ENCODE peak calls at places on chromosomes 6 and 20, in seven cellular contexts. One of them, this sample, is unnamed.

GRCh38 chr6:38973178-38974057 is 75.2 kb upstream of the GLP1R start:
- DNase-seq in endodermal cell: no peak
- DNase-seq in CD4-positive, alpha-beta memory T cell: peak; percentile 7
- DNase-seq in lung: no peak
- DNase-seq in CD8-positive, alpha-beta T cell: no peak
- DNase-seq in bronchial epithelial cell: peak; percentile 96
- DNase-seq in body of pancreas: peak; percentile 34
- DNase-seq in this sample: peak; percentile 6

GRCh38 chr6:149088361-149088760 is 229.2 kb upstream of the TAB2 start:
- DNase-seq in endodermal cell: no peak
- DNase-seq in CD4-positive, alpha-beta memory T cell: no peak
- DNase-seq in lung: no peak
- DNase-seq in CD8-positive, alpha-beta T cell: no peak
- DNase-seq in bronchial epithelial cell: no peak
- DNase-seq in body of pancreas: no peak
- DNase-seq in this sample: no peak

GRCh38 chr20:36573798-36574277 is 441 bp downstream of the TGIF2 start:
- DNase-seq in endodermal cell: no peak
- DNase-seq in CD4-positive, alpha-beta memory T cell: peak; percentile 35
- DNase-seq in lung: peak; percentile 31
- DNase-seq in CD8-positive, alpha-beta T cell: peak; percentile 42
- DNase-seq in bronchial epithelial cell: no peak
- DNase-seq in body of pancreas: peak; percentile 44
- DNase-seq in this sample: no peak

GRCh38 chr6:52544325-52545022 is 32.4 kb downstream of the TRAM2 start:
- DNase-seq in endodermal cell: no peak
- DNase-seq in CD4-positive, alpha-beta memory T cell: no peak
- DNase-seq in lung: no peak
- DNase-seq in CD8-positive, alpha-beta T cell: no peak
- DNase-seq in bronchial epithelial cell: no peak
- DNase-seq in body of pancreas: no peak
- DNase-seq in this sample: no peak

GRCh38 chr6:125793280-125793679 is 2.5 kb downstream of the NCOA7 start:
- DNase-seq in endodermal cell: no peak
- DNase-seq in CD4-positive, alpha-beta memory T cell: no peak
- DNase-seq in lung: no peak
- DNase-seq in CD8-positive, alpha-beta T cell: no peak
- DNase-seq in bronchial epithelial cell: no peak
- DNase-seq in body of pancreas: no peak
- DNase-seq in this sample: no peak

GRCh38 chr6:41781302-41781711 is 725 bp downstream of the PRICKLE4 start:
- DNase-seq in endodermal cell: no peak
- DNase-seq in CD4-positive, alpha-beta memory T cell: no peak
- DNase-seq in lung: peak; percentile 71
- DNase-seq in CD8-positive, alpha-beta T cell: no peak
- DNase-seq in bronchial epithelial cell: no peak
- DNase-seq in body of pancreas: peak; percentile 74
- DNase-seq in this sample: no peak

GRCh38 chr6:124433369-124434064 is 528.7 kb upstream of the RNF217 start:
- DNase-seq in endodermal cell: no peak
- DNase-seq in CD4-positive, alpha-beta memory T cell: no peak
- DNase-seq in lung: no peak
- DNase-seq in CD8-positive, alpha-beta T cell: no peak
- DNase-seq in bronchial epithelial cell: no peak
- DNase-seq in body of pancreas: no peak
- DNase-seq in this sample: no peak

GRCh38 chr20:5222919-5223634 is 93.7 kb downstream of the PROKR2 start:
- DNase-seq in endodermal cell: peak; percentile 84
- DNase-seq in CD4-positive, alpha-beta memory T cell: peak; percentile 40
- DNase-seq in lung: peak; percentile 55
- DNase-seq in CD8-positive, alpha-beta T cell: peak; percentile 51
- DNase-seq in bronchial epithelial cell: peak; percentile 60
- DNase-seq in body of pancreas: peak; percentile 64
- DNase-seq in this sample: peak; percentile 62

GRCh38 chr6:166306378-166307081 is 1.7 kb downstream of the PRR18 start:
- DNase-seq in endodermal cell: no peak
- DNase-seq in CD4-positive, alpha-beta memory T cell: no peak
- DNase-seq in lung: no peak
- DNase-seq in CD8-positive, alpha-beta T cell: no peak
- DNase-seq in bronchial epithelial cell: no peak
- DNase-seq in body of pancreas: no peak
- DNase-seq in this sample: no peak

GRCh38 chr20:44287272-44288097 is 23.5 kb downstream of the FITM2 start:
- DNase-seq in endodermal cell: no peak
- DNase-seq in CD4-positive, alpha-beta memory T cell: no peak
- DNase-seq in lung: no peak
- DNase-seq in CD8-positive, alpha-beta T cell: no peak
- DNase-seq in bronchial epithelial cell: no peak
- DNase-seq in body of pancreas: peak; percentile 36
- DNase-seq in this sample: no peak

GRCh38 chr20:24948939-24949679 is at the start of gene CST7:
- DNase-seq in endodermal cell: peak; percentile 22
- DNase-seq in CD4-positive, alpha-beta memory T cell: peak; percentile 85
- DNase-seq in lung: peak; percentile 37
- DNase-seq in CD8-positive, alpha-beta T cell: peak; percentile 86
- DNase-seq in bronchial epithelial cell: no peak
- DNase-seq in body of pancreas: no peak
- DNase-seq in this sample: no peak

GRCh38 chr6:2448826-2449571 is 203.6 kb upstream of the GMDS start:
- DNase-seq in endodermal cell: peak; percentile 72
- DNase-seq in CD4-positive, alpha-beta memory T cell: no peak
- DNase-seq in lung: no peak
- DNase-seq in CD8-positive, alpha-beta T cell: no peak
- DNase-seq in bronchial epithelial cell: peak; percentile 76
- DNase-seq in body of pancreas: peak; percentile 25
- DNase-seq in this sample: peak; percentile 81

GRCh38 chr6:152552616-152553209 is 84.4 kb downstream of the SYNE1 start:
- DNase-seq in endodermal cell: peak; percentile 91
- DNase-seq in CD4-positive, alpha-beta memory T cell: no peak
- DNase-seq in lung: peak; percentile 65
- DNase-seq in CD8-positive, alpha-beta T cell: peak; percentile 12
- DNase-seq in bronchial epithelial cell: peak; percentile 68
- DNase-seq in body of pancreas: peak; percentile 69
- DNase-seq in this sample: peak; percentile 54

GRCh38 chr6:19478992-19479391 is 358.2 kb upstream of the ID4 start:
- DNase-seq in endodermal cell: no peak
- DNase-seq in CD4-positive, alpha-beta memory T cell: no peak
- DNase-seq in lung: no peak
- DNase-seq in CD8-positive, alpha-beta T cell: no peak
- DNase-seq in bronchial epithelial cell: peak; percentile 68
- DNase-seq in body of pancreas: no peak
- DNase-seq in this sample: no peak

GRCh38 chr20:11375368-11375767 is 542.3 kb upstream of the BTBD3 start:
- DNase-seq in endodermal cell: no peak
- DNase-seq in CD4-positive, alpha-beta memory T cell: no peak
- DNase-seq in lung: no peak
- DNase-seq in CD8-positive, alpha-beta T cell: no peak
- DNase-seq in bronchial epithelial cell: peak; percentile 39
- DNase-seq in body of pancreas: no peak
- DNase-seq in this sample: no peak

GRCh38 chr20:29689411-29690225 is 1567.8 kb upstream of the DEFB115 start:
- DNase-seq in endodermal cell: no peak
- DNase-seq in CD4-positive, alpha-beta memory T cell: no peak
- DNase-seq in lung: no peak
- DNase-seq in CD8-positive, alpha-beta T cell: peak; percentile 10
- DNase-seq in bronchial epithelial cell: no peak
- DNase-seq in body of pancreas: no peak
- DNase-seq in this sample: no peak

GRCh38 chr6:64955435-64955848 is 751.6 kb downstream of the EYS start:
- DNase-seq in endodermal cell: no peak
- DNase-seq in CD4-positive, alpha-beta memory T cell: no peak
- DNase-seq in lung: no peak
- DNase-seq in CD8-positive, alpha-beta T cell: no peak
- DNase-seq in bronchial epithelial cell: no peak
- DNase-seq in body of pancreas: no peak
- DNase-seq in this sample: no peak

GRCh38 chr6:33073431-33073871 is at the start of gene HLA-DPA1:
- DNase-seq in endodermal cell: peak; percentile 66
- DNase-seq in CD4-positive, alpha-beta memory T cell: peak; percentile 24
- DNase-seq in lung: peak; percentile 60
- DNase-seq in CD8-positive, alpha-beta T cell: peak; percentile 45
- DNase-seq in bronchial epithelial cell: peak; percentile 27
- DNase-seq in body of pancreas: peak; percentile 20
- DNase-seq in this sample: no peak

GRCh38 chr6:31352497-31353368 is 4.2 kb downstream of the HLA-B start:
- DNase-seq in endodermal cell: no peak
- DNase-seq in CD4-positive, alpha-beta memory T cell: peak; percentile 52
- DNase-seq in lung: no peak
- DNase-seq in CD8-positive, alpha-beta T cell: peak; percentile 36
- DNase-seq in bronchial epithelial cell: no peak
- DNase-seq in body of pancreas: no peak
- DNase-seq in this sample: no peak

GRCh38 chr6:364609-365540 is 26.7 kb upstream of the IRF4 start:
- DNase-seq in endodermal cell: no peak
- DNase-seq in CD4-positive, alpha-beta memory T cell: no peak
- DNase-seq in lung: no peak
- DNase-seq in CD8-positive, alpha-beta T cell: no peak
- DNase-seq in bronchial epithelial cell: no peak
- DNase-seq in body of pancreas: no peak
- DNase-seq in this sample: no peak

GRCh38 chr6:167754691-167755090 is 72.0 kb upstream of the AFDN start:
- DNase-seq in endodermal cell: no peak
- DNase-seq in CD4-positive, alpha-beta memory T cell: no peak
- DNase-seq in lung: no peak
- DNase-seq in CD8-positive, alpha-beta T cell: no peak
- DNase-seq in bronchial epithelial cell: no peak
- DNase-seq in body of pancreas: no peak
- DNase-seq in this sample: no peak

GRCh38 chr6:143514996-143515760 is 3.7 kb upstream of the FUCA2 start:
- DNase-seq in endodermal cell: no peak
- DNase-seq in CD4-positive, alpha-beta memory T cell: no peak
- DNase-seq in lung: peak; percentile 40
- DNase-seq in CD8-positive, alpha-beta T cell: no peak
- DNase-seq in bronchial epithelial cell: no peak
- DNase-seq in body of pancreas: peak; percentile 69
- DNase-seq in this sample: no peak
- H3K27me3 ChIP-seq in endodermal cell: no peaks in the 10 kb centered on the region
- H3K27me3 ChIP-seq in CD4-positive, alpha-beta memory T cell: no peaks in the 10 kb centered on the region
- H3K27me3 ChIP-seq in lung: no peaks in the 10 kb centered on the region
- H3K27me3 ChIP-seq in CD8-positive, alpha-beta T cell: no peaks in the 10 kb centered on the region
- H3K27me3 ChIP-seq in bronchial epithelial cell: no peaks in the 10 kb centered on the region
- H3K27me3 ChIP-seq in body of pancreas: no peaks in the 10 kb centered on the region
- H3K27me3 ChIP-seq in this sample: peaks cover 7% of the 10 kb centered on the region

GRCh38 chr20:34189572-34190163 is 51.6 kb upstream of the ASIP start:
- DNase-seq in endodermal cell: peak; percentile 48
- DNase-seq in CD4-positive, alpha-beta memory T cell: no peak
- DNase-seq in lung: no peak
- DNase-seq in CD8-positive, alpha-beta T cell: no peak
- DNase-seq in bronchial epithelial cell: no peak
- DNase-seq in body of pancreas: no peak
- DNase-seq in this sample: no peak
- H3K27me3 ChIP-seq in endodermal cell: no peaks in the 10 kb centered on the region
- H3K27me3 ChIP-seq in CD4-positive, alpha-beta memory T cell: no peaks in the 10 kb centered on the region
- H3K27me3 ChIP-seq in lung: no peaks in the 10 kb centered on the region
- H3K27me3 ChIP-seq in CD8-positive, alpha-beta T cell: no peaks in the 10 kb centered on the region
- H3K27me3 ChIP-seq in bronchial epithelial cell: peaks cover 5% of the 10 kb centered on the region
- H3K27me3 ChIP-seq in body of pancreas: no peaks in the 10 kb centered on the region
- H3K27me3 ChIP-seq in this sample: peaks cover 7% of the 10 kb centered on the region

GRCh38 chr20:52224920-52225319 is 33.3 kb upstream of the ZFP64 start:
- DNase-seq in endodermal cell: no peak
- DNase-seq in CD4-positive, alpha-beta memory T cell: no peak
- DNase-seq in lung: no peak
- DNase-seq in CD8-positive, alpha-beta T cell: no peak
- DNase-seq in bronchial epithelial cell: no peak
- DNase-seq in body of pancreas: no peak
- DNase-seq in this sample: no peak

GRCh38 chr20:52230406-52230805 is 38.8 kb upstream of the ZFP64 start:
- DNase-seq in endodermal cell: no peak
- DNase-seq in CD4-positive, alpha-beta memory T cell: no peak
- DNase-seq in lung: no peak
- DNase-seq in CD8-positive, alpha-beta T cell: no peak
- DNase-seq in bronchial epithelial cell: peak; percentile 7
- DNase-seq in body of pancreas: no peak
- DNase-seq in this sample: no peak

GRCh38 chr20:52231230-52231746 is 39.7 kb upstream of the ZFP64 start:
- DNase-seq in endodermal cell: no peak
- DNase-seq in CD4-positive, alpha-beta memory T cell: no peak
- DNase-seq in lung: no peak
- DNase-seq in CD8-positive, alpha-beta T cell: no peak
- DNase-seq in bronchial epithelial cell: no peak
- DNase-seq in body of pancreas: no peak
- DNase-seq in this sample: no peak

DNA sequence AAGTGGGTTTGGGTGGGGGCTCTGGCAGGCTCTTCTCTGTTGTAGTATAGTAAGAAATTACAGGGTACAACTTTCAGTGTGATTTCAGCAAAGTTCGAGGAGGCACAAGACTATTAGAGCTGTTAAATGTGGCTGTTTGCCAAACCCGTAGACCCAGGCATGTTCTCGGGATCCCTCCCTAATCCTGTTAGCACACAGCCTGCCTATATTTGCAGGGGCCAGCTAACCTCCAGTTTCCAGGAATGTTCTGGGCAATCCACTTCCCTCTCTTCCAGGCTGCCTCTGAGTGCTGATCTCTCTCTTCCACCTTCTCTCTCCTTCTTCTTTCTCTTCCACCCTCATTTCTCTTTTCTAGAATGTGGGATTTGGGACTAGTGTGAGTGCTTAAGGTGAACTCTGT is 34.8 kb upstream of the ZFP64 start:
- DNase-seq in endodermal cell: no peak
- DNase-seq in CD4-positive, alpha-beta memory T cell: no peak
- DNase-seq in lung: no peak
- DNase-seq in CD8-positive, alpha-beta T cell: no peak
- DNase-seq in bronchial epithelial cell: no peak
- DNase-seq in body of pancreas: no peak
- DNase-seq in this sample: no peak
- H3K27me3 ChIP-seq in endodermal cell: no peaks in the 10 kb centered on the region
- H3K27me3 ChIP-seq in CD4-positive, alpha-beta memory T cell: peaks cover 5% of the 10 kb centered on the region
- H3K27me3 ChIP-seq in lung: no peaks in the 10 kb centered on the region
- H3K27me3 ChIP-seq in CD8-positive, alpha-beta T cell: peaks cover 4% of the 10 kb centered on the region
- H3K27me3 ChIP-seq in bronchial epithelial cell: no peaks in the 10 kb centered on the region
- H3K27me3 ChIP-seq in body of pancreas: no peaks in the 10 kb centered on the region
- H3K27me3 ChIP-seq in this sample: peaks cover 3% of the 10 kb centered on the region

DNA sequence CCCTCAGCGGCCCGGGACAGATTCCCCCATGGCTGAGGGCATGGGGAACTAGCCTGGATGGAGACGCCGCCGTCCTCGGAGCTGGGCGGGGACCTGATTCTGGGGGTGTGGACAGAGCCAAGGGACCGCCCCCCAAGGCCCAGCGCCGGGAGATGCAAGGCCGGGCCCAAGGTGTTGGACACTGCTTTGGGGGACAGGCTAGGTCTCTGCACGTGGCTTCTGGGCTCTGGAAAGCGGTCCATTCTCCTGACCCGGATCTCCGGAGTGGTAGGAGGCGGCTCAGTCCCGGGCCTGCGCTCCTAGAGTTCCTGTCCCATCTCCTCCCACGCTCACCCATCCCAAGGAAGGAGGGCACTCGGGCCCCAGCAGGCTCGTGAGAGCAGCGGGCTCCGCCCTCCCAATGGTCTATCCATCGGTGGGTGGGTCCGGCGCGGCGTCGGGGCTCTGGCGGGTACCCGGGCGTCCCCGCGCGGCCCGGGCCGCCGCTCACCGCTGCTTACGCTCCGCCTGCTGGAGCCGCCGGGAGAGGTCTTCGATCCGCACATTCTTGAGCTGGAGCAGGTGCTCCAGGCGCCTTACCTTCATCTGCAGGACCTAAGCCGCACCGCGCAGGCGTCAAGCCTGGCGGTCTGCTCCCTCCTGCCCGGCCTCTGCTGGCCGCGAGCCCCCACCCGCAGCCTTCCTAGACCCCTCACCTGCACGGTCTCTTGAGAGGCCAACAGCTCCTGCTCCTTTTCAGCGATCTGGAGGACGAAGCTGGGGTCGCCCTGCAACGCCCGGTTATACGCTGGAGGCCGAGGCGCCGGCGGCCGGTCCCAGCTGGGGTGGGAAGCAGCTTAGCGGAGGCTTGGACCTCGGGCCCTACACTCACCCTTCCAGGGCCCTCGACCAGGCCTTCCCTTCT is 3.3 kb downstream of the SPEF1 start:
- DNase-seq in endodermal cell: peak; percentile 89
- DNase-seq in CD4-positive, alpha-beta memory T cell: no peak
- DNase-seq in lung: peak; percentile 67
- DNase-seq in CD8-positive, alpha-beta T cell: peak; percentile 54
- DNase-seq in bronchial epithelial cell: peak; percentile 26
- DNase-seq in body of pancreas: peak; percentile 66
- DNase-seq in this sample: no peak
- H3K27me3 ChIP-seq in endodermal cell: peaks cover 62% of the 10 kb centered on the region
- H3K27me3 ChIP-seq in CD4-positive, alpha-beta memory T cell: no peaks in the 10 kb centered on the region
- H3K27me3 ChIP-seq in lung: no peaks in the 10 kb centered on the region
- H3K27me3 ChIP-seq in CD8-positive, alpha-beta T cell: no peaks in the 10 kb centered on the region
- H3K27me3 ChIP-seq in bronchial epithelial cell: peaks cover 3% of the 10 kb centered on the region
- H3K27me3 ChIP-seq in body of pancreas: no peaks in the 10 kb centered on the region
- H3K27me3 ChIP-seq in this sample: peaks cover 15% of the 10 kb centered on the region

This sample was measured in SJSA1.